ENCODE peak calls at places on chromosome 2, in ten cellular contexts. V is cardiac muscle cell; C is lower lobe of right lung; O is astrocyte; G is PC-3; K is OCI-LY7; R is CD8-positive, alpha-beta T cell; U is ascending aorta; X is esophagus squamous epithelium; S is IMR-90. L is an unnamed sample.
A peak's percentile ranks its signal among the peaks of the same experiment; 100 is the strongest.

GRCh38 chr2:144659731-144660275 is 139.9 kb upstream of the ZEB2 start:
- DNase-seq in X (no peak), V (peak; percentile 68), O (peak; percentile 99), U (peak; percentile 41), G (peak; percentile 96), R (peak; percentile 64), S (peak; percentile 88), C (peak; percentile 70), K (no peak), L (peak; percentile 70)

GRCh38 chr2:109348645-109349554 is 219.9 kb downstream of the SH3RF3 start:
- DNase-seq in U (no peak), O (no peak), K (no peak), S (no peak), G (no peak), R (peak; percentile 80), X (no peak), V (no peak), C (no peak), L (no peak)

GRCh38 chr2:134218928-134219707 is 34.8 kb upstream of the MGAT5 start:
- DNase-seq in G (no peak), U (no peak), X (no peak), V (no peak), O (no peak), C (peak; percentile 56), K (peak; percentile 88), S (no peak), R (peak; percentile 70), L (peak; percentile 32)

GRCh38 chr2:11395971-11396689 is 51.7 kb upstream of the ROCK2 start:
- DNase-seq in S (no peak), G (no peak), C (no peak), V (no peak), K (no peak), U (no peak), O (no peak), X (no peak), R (no peak), L (no peak)

GRCh38 chr2:69390001-69390400 is 3.0 kb upstream of the GFPT1 start:
- DNase-seq in V (peak; percentile 61), C (no peak), R (no peak), K (no peak), O (no peak), S (no peak), G (no peak), U (no peak), X (no peak), L (no peak)

GRCh38 chr2:216073773-216074172 is 7.8 kb downstream of the PECR start:
- DNase-seq in K (no peak), G (no peak), U (no peak), S (no peak), V (no peak), R (no peak), C (no peak), X (no peak), O (no peak), L (no peak)

GRCh38 chr2:173412628-173413027 is 58.0 kb downstream of the CDCA7 start:
- DNase-seq in U (no peak), G (no peak), K (no peak), C (no peak), O (no peak), V (peak; percentile 16), S (no peak), X (no peak), R (no peak), L (no peak)

GRCh38 chr2:222861411-222862067 is 703 bp downstream of the ACSL3 start:
- DNase-seq in S (no peak), K (peak; percentile 47), X (no peak), V (peak; percentile 35), G (no peak), C (peak; percentile 77), O (no peak), R (peak; percentile 60), U (no peak), L (peak; percentile 28)

GRCh38 chr2:222320441-222321395 is 21.9 kb upstream of the PAX3 start:
- DNase-seq in G (no peak), U (no peak), X (no peak), V (peak; percentile 43), C (no peak), K (no peak), S (no peak), R (no peak), O (no peak), L (no peak)

GRCh38 chr2:64988420-64989125 is 626 bp upstream of the SLC1A4 start:
- DNase-seq in G (no peak), K (peak; percentile 66), X (peak; percentile 4), U (no peak), R (peak; percentile 62), V (peak; percentile 90), C (peak; percentile 65), O (peak; percentile 92), S (peak; percentile 89), L (peak; percentile 69)

GRCh38 chr2:11042841-11043240 is 112.4 kb upstream of the SLC66A3 start:
- DNase-seq in R (no peak), S (no peak), V (no peak), U (no peak), C (no peak), K (no peak), X (no peak), G (no peak), O (no peak), L (no peak)

GRCh38 chr2:3667151-3667631 is 9.2 kb downstream of the ALLC start:
- DNase-seq in V (peak; percentile 15), S (peak; percentile 92), R (peak; percentile 32), K (no peak), X (no peak), C (no peak), G (no peak), O (no peak), U (no peak), L (peak; percentile 35)

GRCh38 chr2:164046040-164046439 is 310.2 kb upstream of the FIGN start:
- DNase-seq in S (no peak), R (no peak), K (no peak), G (no peak), C (no peak), V (no peak), O (peak; percentile 47), U (no peak), X (no peak), L (no peak)

GRCh38 chr2:120622886-120623753 is 112.5 kb upstream of the GLI2 start:
- DNase-seq in G (no peak), K (no peak), O (no peak), X (no peak), U (no peak), S (no peak), R (no peak), V (no peak), C (no peak), L (no peak)
- TF ChIP-seq CTCF in G (no peak), K (no peak), O (no peak), X (no peak), U (no peak), S (no peak), R (no peak), V (no peak), C (no peak), L (no peak)

DNA sequence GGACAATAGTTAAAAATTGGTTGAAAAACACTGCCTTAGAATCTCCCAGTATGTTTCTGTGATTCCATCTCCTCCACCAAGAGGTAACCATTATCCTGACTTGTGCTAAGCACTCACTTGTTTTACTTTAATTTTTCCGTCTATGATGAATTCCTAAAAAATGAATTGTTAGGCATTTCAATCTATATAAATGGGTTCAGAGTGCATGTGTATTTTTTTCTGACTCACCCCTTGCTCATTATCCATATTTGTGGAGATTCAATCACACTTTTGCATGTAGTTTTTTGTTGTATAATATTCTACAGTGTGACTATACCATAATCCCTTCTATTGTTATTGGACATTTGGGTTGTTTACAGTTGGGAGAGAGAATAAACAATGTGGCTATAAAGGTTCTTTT is 1.3 kb downstream of the NDUFB3 start:
- DNase-seq in O (no peak), K (no peak), V (no peak), C (no peak), G (peak; percentile 74), U (no peak), X (no peak), S (no peak), R (no peak), L (no peak)
- H3K27ac ChIP-seq in O (no peak overlapping the region), K (no peak overlapping the region), V (no peak overlapping the region), C (no peak overlapping the region), G (peak overlapping the region; percentile 84), U (no peak overlapping the region), X (no peak overlapping the region), S (no peak overlapping the region), R (no peak overlapping the region), L (no peak overlapping the region)

GRCh38 chr2:197311521-197312033 is 997 bp upstream of the ANKRD44 start:
- DNase-seq in X (no peak), K (no peak), S (no peak), U (no peak), O (peak; percentile 40), G (peak; percentile 32), R (no peak), V (no peak), C (no peak), L (no peak)

GRCh38 chr2:197308635-197309368 is 1.8 kb downstream of the ANKRD44 start:
- DNase-seq in U (no peak), X (no peak), K (peak; percentile 41), G (no peak), C (no peak), R (no peak), S (no peak), O (no peak), V (no peak), L (no peak)

GRCh38 chr2:197309369-197310231 is 980 bp downstream of the ANKRD44 start:
- DNase-seq in R (peak; percentile 82), K (peak; percentile 63), X (no peak), O (no peak), U (no peak), C (peak; percentile 63), V (no peak), S (no peak), G (no peak), L (peak; percentile 72)

GRCh38 chr2:197310940-197311485 is 433 bp upstream of the ANKRD44 start:
- DNase-seq in G (no peak), S (no peak), O (no peak), X (peak; percentile 36), V (no peak), R (no peak), U (no peak), K (no peak), C (no peak), L (no peak)

DNA sequence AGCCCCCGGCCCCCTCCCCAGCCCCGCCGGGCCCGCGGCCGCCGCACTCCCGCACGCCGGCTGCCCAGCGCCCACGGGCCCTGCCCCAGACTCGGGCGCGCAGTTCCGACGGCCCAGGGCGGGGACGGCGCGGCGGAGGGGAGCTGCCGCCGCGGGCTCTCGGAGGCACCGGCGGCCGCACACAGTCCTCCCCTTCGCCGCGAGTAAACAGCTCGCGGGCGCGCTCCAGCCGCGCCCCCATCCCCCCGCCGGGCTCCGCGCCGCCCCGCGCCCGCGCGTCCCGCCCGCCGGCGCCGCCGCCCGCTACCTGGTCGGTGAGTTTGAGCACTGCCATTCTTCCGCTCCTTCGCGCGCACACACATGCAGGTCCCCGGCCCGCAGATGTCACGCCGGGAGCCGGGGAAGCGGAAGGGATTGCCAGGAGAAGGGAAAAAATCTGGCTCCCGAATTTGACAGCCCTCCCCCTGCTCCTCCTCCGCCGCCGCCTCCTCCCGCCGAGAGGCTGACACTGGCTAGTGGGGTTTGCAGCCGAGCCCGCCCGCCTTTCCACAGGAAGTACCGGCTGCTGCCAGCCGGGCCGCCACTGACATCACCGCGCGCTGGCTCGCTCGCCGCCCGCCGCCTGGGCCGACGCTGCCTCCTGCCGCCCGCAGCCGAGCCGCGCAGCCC is at the start of gene ANKRD44:
- DNase-seq in V (peak; percentile 90), O (peak; percentile 73), U (peak; percentile 74), R (peak; percentile 95), S (peak; percentile 80), G (peak; percentile 80), C (peak; percentile 96), X (peak; percentile 62), K (peak; percentile 90), L (peak; percentile 94)
- TF ChIP-seq CTCF in V (peak; percentile 21), O (no peak), U (peak; percentile 76), R (no peak), S (peak; percentile 61), G (peak; percentile 7), C (peak; percentile 31), X (peak; percentile 50), K (peak; percentile 31), L (peak; percentile 47)

GRCh38 chr2:111662771-111663470 is 221.1 kb downstream of the ANAPC1 start:
- DNase-seq in C (no peak), X (no peak), S (peak; percentile 10), R (no peak), O (peak; percentile 80), U (no peak), G (peak; percentile 64), K (no peak), V (peak; percentile 30), L (no peak)
- H3K27ac ChIP-seq in C (no peak overlapping the region), X (peak overlapping the region; percentile 31), S (peak overlapping the region; percentile 6), R (no peak overlapping the region), O (peak overlapping the region; percentile 16), U (no peak overlapping the region), G (peak overlapping the region; percentile 97), K (no peak overlapping the region), V (peak overlapping the region; percentile 46), L (no peak overlapping the region)

L was measured in tibial artery.